ENCODE peak calls at places on chromosomes 3 and 15, in eight cellular contexts. N is GM03348; S is GM12865; P is NCI-H524; B is HTR-8/SVneo; Y is tibial nerve; I is HuH-7; O is stimulated activated CD8-positive, alpha-beta memory T cell treated with anti-CD3 and anti-CD28 coated beads, Interleukin-4, amount 100 ng/mL, for 1 hour. G is an unnamed sample.

GRCh38 chr15:61382927-61383326 is 153.8 kb upstream of the RORA start:
- DNase-seq in B (no peak), P (no peak), I (no peak), O (no peak), N (peak; percentile 10), Y (no peak), S (no peak), G (no peak)

GRCh38 chr3:184560992-184561328 is 625 bp upstream of the EPHB3 start:
- DNase-seq in O (no peak), P (no peak), I (no peak), B (no peak), Y (no peak), N (peak; percentile 48), S (no peak), G (no peak)

GRCh38 chr15:60605879-60606304 is 127.0 kb upstream of the ICE2 start:
- DNase-seq in S (no peak), Y (no peak), B (no peak), O (no peak), N (peak; percentile 70), I (no peak), P (no peak), G (no peak)

GRCh38 chr3:64617610-64618009 is 70.2 kb downstream of the ADAMTS9 start:
- DNase-seq in I (no peak), P (no peak), S (no peak), N (no peak), Y (no peak), B (no peak), O (no peak), G (no peak)

GRCh38 chr3:12235691-12236090 is 53.2 kb upstream of the PPARG start:
- DNase-seq in P (no peak), B (peak; percentile 21), Y (no peak), S (no peak), I (no peak), N (peak; percentile 21), O (no peak), G (no peak)

GRCh38 chr3:66299893-66300292 is 79.1 kb downstream of the SLC25A26 start:
- DNase-seq in N (no peak), S (no peak), O (no peak), P (no peak), Y (no peak), I (no peak), B (no peak), G (no peak)

GRCh38 chr3:171323934-171324535 is 136.2 kb downstream of the TNIK start:
- DNase-seq in S (no peak), B (no peak), I (no peak), N (peak; percentile 41), O (no peak), Y (no peak), P (peak; percentile 28), G (no peak)

GRCh38 chr3:70090322-70090913 is 90.9 kb downstream of the SAMMSON start:
- DNase-seq in N (peak; percentile 52), B (peak; percentile 15), Y (peak; percentile 48), O (no peak), I (peak; percentile 1), P (no peak), S (peak; percentile 32), G (no peak)

GRCh38 chr15:74311734-74312444 is 55.6 kb downstream of the CYP11A1 start:
- DNase-seq in P (no peak), O (no peak), Y (no peak), N (peak; percentile 46), I (peak; percentile 72), S (peak; percentile 23), B (peak; percentile 51), G (no peak)

GRCh38 chr15:55661431-55661830 is 73.3 kb upstream of the PYGO1 start:
- DNase-seq in O (no peak), Y (no peak), N (no peak), B (no peak), P (no peak), S (peak; percentile 16), I (peak; percentile 26), G (no peak)

GRCh38 chr3:13544293-13544831 is 4.6 kb upstream of the FBLN2 start:
- DNase-seq in O (no peak), N (peak; percentile 76), P (no peak), Y (no peak), S (no peak), I (no peak), B (peak; percentile 51), G (no peak)

GRCh38 chr3:12875857-12876451 is 34.6 kb upstream of the RPL32 start:
- DNase-seq in I (peak; percentile 91), Y (no peak), O (no peak), N (peak; percentile 38), S (peak; percentile 24), P (no peak), B (no peak), G (no peak)

GRCh38 chr3:7322957-7323679 is 462.2 kb downstream of the GRM7 start:
- DNase-seq in O (no peak), B (no peak), N (no peak), S (no peak), P (no peak), Y (no peak), I (no peak), G (no peak)

GRCh38 chr3:193530231-193531165 is 24.2 kb downstream of the ATP13A4 start:
- DNase-seq in B (no peak), N (no peak), Y (no peak), P (no peak), S (no peak), I (no peak), O (no peak), G (no peak)

G was measured in thoracic aorta.